ENCODE peak calls at places on chromosomes 7 and 10, in four cellular contexts. T is T follicular helper cell, C is HEK293T, R is body of pancreas. I is an unnamed sample.

GRCh38 chr7:85469446-85469970 is 282.7 kb upstream of the SEMA3D start:
- DNase-seq in T (no peak), C (no peak), R (no peak), I (no peak)

GRCh38 chr10:33056828-33057227 is 98.8 kb upstream of the ITGB1 start:
- DNase-seq in T (no peak), C (no peak), R (no peak), I (no peak)

GRCh38 chr10:128087884-128088695 is 38.1 kb downstream of the MKI67 start:
- DNase-seq in T (no peak), C (peak), R (no peak), I (no peak)

GRCh38 chr10:22317771-22318565 is 1.8 kb downstream of the COMMD3 start:
- DNase-seq in T (no peak), C (no peak), R (no peak), I (no peak)

GRCh38 chr10:132506711-132507466 is 30.7 kb upstream of the INPP5A start:
- DNase-seq in T (no peak), C (no peak), R (peak), I (no peak)

GRCh38 chr10:77421576-77421975 is 216.0 kb downstream of the KCNMA1 start:
- DNase-seq in T (no peak), C (no peak), R (no peak), I (no peak)

GRCh38 chr10:30736685-30737232 is 107.2 kb upstream of the LYZL2 start:
- DNase-seq in T (no peak), C (no peak), R (peak), I (no peak)

GRCh38 chr10:63313066-63313465 is 152.7 kb downstream of the JMJD1C start:
- DNase-seq in T (no peak), C (no peak), R (no peak), I (no peak)

GRCh38 chr7:102227371-102227770 is 59.3 kb upstream of the SH2B2 start:
- DNase-seq in T (no peak), C (no peak), R (no peak), I (no peak)

GRCh38 chr10:22437620-22438588 is 92.6 kb downstream of the SPAG6 start:
- DNase-seq in T (peak), C (peak), R (no peak), I (peak)

GRCh38 chr10:11823989-11824346 is 812 bp downstream of the PROSER2 start:
- DNase-seq in T (no peak), C (no peak), R (no peak), I (no peak)

GRCh38 chr7:29254663-29255062 is 60.1 kb downstream of the CHN2 start:
- DNase-seq in T (no peak), C (peak), R (no peak), I (no peak)

GRCh38 chr7:73366127-73366526 is 38.2 kb downstream of the FKBP6 start:
- DNase-seq in T (no peak), C (no peak), R (no peak), I (no peak)

GRCh38 chr7:108012499-108013430 is 9.8 kb upstream of the LAMB1 start:
- DNase-seq in T (no peak), C (no peak), R (peak), I (no peak)

GRCh38 chr7:92595281-92595680 is 5.1 kb upstream of the FAM133B start:
- DNase-seq in T (no peak), C (no peak), R (no peak), I (no peak)

GRCh38 chr7:102146989-102147388 is 139.7 kb upstream of the SH2B2 start:
- DNase-seq in T (no peak), C (no peak), R (peak), I (no peak)

GRCh38 chr7:80521809-80522208 is 9.9 kb upstream of the GNAT3 start:
- DNase-seq in T (no peak), C (no peak), R (no peak), I (no peak)

GRCh38 chr10:77158666-77159065 is 478.9 kb downstream of the KCNMA1 start:
- DNase-seq in T (no peak), C (no peak), R (no peak), I (no peak)

GRCh38 chr10:130013938-130014733 is 50.1 kb upstream of the EBF3 start:
- DNase-seq in T (no peak), C (no peak), R (no peak), I (no peak)

GRCh38 chr7:85021090-85021704 is 165.7 kb downstream of the SEMA3D start:
- DNase-seq in T (no peak), C (no peak), R (no peak), I (no peak)

GRCh38 chr7:50558380-50559051 is 6.7 kb downstream of the DDC start:
- DNase-seq in T (no peak), C (no peak), R (no peak), I (no peak)

GRCh38 chr7:157572622-157573021 is 235.8 kb downstream of the DNAJB6 start:
- DNase-seq in T (no peak), C (no peak), R (no peak), I (no peak)

GRCh38 chr10:86308056-86308455 is 58.5 kb downstream of the GRID1 start:
- DNase-seq in T (no peak), C (no peak), R (no peak), I (no peak)

GRCh38 chr10:31132681-31133239 is 101.1 kb upstream of the ZNF438 start:
- DNase-seq in T (no peak), C (no peak), R (no peak), I (no peak)

GRCh38 chr10:14820010-14820774 is 17.6 kb downstream of the CDNF start:
- DNase-seq in T (no peak), C (no peak), R (no peak), I (no peak)

GRCh38 chr10:111319866-111320265 is 243.0 kb downstream of the ADRA2A start:
- DNase-seq in T (no peak), C (no peak), R (no peak), I (no peak)

I was measured in T-helper 9 cell.